ENCODE peak calls at places on chromosomes 11 and 22, in eight cellular contexts. One of them, this sample, is unnamed.

GRCh38 chr11:117010808-117011540 is 87.3 kb downstream of the SIK3 start:
- DNase-seq in activated T-cell treated with anti-CD3 and anti-CD28 coated beads for 1 hour: no peak
- DNase-seq in T-helper 2 cell: no peak
- DNase-seq in left ventricle myocardium inferior: no peak
- DNase-seq in NCI-H1417: no peak
- DNase-seq in T-helper 1 cell: no peak
- DNase-seq in posterior cingulate gyrus: no peak
- DNase-seq in spleen: no peak
- DNase-seq in this sample: no peak

GRCh38 chr22:19991395-19991644 is 25.3 kb downstream of the ARVCF start:
- DNase-seq in spleen: no peak
- DNase-seq in posterior cingulate gyrus: no peak
- DNase-seq in T-helper 2 cell: no peak
- DNase-seq in NCI-H1417: no peak
- DNase-seq in left ventricle myocardium inferior: no peak
- DNase-seq in activated T-cell treated with anti-CD3 and anti-CD28 coated beads for 1 hour: no peak
- DNase-seq in T-helper 1 cell: no peak
- DNase-seq in this sample: no peak

GRCh38 chr11:64383580-64383979 is 24.6 kb downstream of the RPS6KA4 start:
- DNase-seq in T-helper 1 cell: no peak
- DNase-seq in left ventricle myocardium inferior: no peak
- DNase-seq in activated T-cell treated with anti-CD3 and anti-CD28 coated beads for 1 hour: no peak
- DNase-seq in posterior cingulate gyrus: no peak
- DNase-seq in T-helper 2 cell: no peak
- DNase-seq in NCI-H1417: no peak
- DNase-seq in spleen: no peak
- DNase-seq in this sample: no peak

GRCh38 chr11:76823481-76824028 is 37.2 kb upstream of the ACER3 start:
- DNase-seq in T-helper 2 cell: no peak
- DNase-seq in T-helper 1 cell: no peak
- DNase-seq in NCI-H1417: no peak
- DNase-seq in activated T-cell treated with anti-CD3 and anti-CD28 coated beads for 1 hour: no peak
- DNase-seq in spleen: no peak
- DNase-seq in left ventricle myocardium inferior: no peak
- DNase-seq in posterior cingulate gyrus: no peak
- DNase-seq in this sample: no peak

GRCh38 chr11:77089004-77089545 is 13.6 kb upstream of the OMP start:
- DNase-seq in T-helper 2 cell: no peak
- DNase-seq in left ventricle myocardium inferior: peak
- DNase-seq in spleen: peak
- DNase-seq in T-helper 1 cell: no peak
- DNase-seq in posterior cingulate gyrus: no peak
- DNase-seq in activated T-cell treated with anti-CD3 and anti-CD28 coated beads for 1 hour: no peak
- DNase-seq in NCI-H1417: no peak
- DNase-seq in this sample: no peak

GRCh38 chr11:48052183-48053040 is 72.1 kb downstream of the PTPRJ start:
- DNase-seq in T-helper 1 cell: no peak
- DNase-seq in activated T-cell treated with anti-CD3 and anti-CD28 coated beads for 1 hour: no peak
- DNase-seq in T-helper 2 cell: no peak
- DNase-seq in NCI-H1417: no peak
- DNase-seq in posterior cingulate gyrus: no peak
- DNase-seq in left ventricle myocardium inferior: no peak
- DNase-seq in spleen: no peak
- DNase-seq in this sample: no peak

GRCh38 chr11:70378506-70379134 is 19.7 kb upstream of the CTTN start:
- DNase-seq in activated T-cell treated with anti-CD3 and anti-CD28 coated beads for 1 hour: no peak
- DNase-seq in T-helper 1 cell: no peak
- DNase-seq in NCI-H1417: no peak
- DNase-seq in left ventricle myocardium inferior: no peak
- DNase-seq in spleen: no peak
- DNase-seq in T-helper 2 cell: no peak
- DNase-seq in posterior cingulate gyrus: no peak
- DNase-seq in this sample: no peak

GRCh38 chr11:45025716-45026492 is 75.2 kb upstream of the TP53I11 start:
- DNase-seq in left ventricle myocardium inferior: peak
- DNase-seq in T-helper 2 cell: no peak
- DNase-seq in spleen: peak
- DNase-seq in activated T-cell treated with anti-CD3 and anti-CD28 coated beads for 1 hour: no peak
- DNase-seq in NCI-H1417: no peak
- DNase-seq in T-helper 1 cell: no peak
- DNase-seq in posterior cingulate gyrus: peak
- DNase-seq in this sample: peak

GRCh38 chr22:32661296-32661695 is 140.2 kb upstream of the TIMP3 start:
- DNase-seq in left ventricle myocardium inferior: peak
- DNase-seq in activated T-cell treated with anti-CD3 and anti-CD28 coated beads for 1 hour: no peak
- DNase-seq in spleen: no peak
- DNase-seq in T-helper 1 cell: no peak
- DNase-seq in NCI-H1417: no peak
- DNase-seq in T-helper 2 cell: no peak
- DNase-seq in posterior cingulate gyrus: peak
- DNase-seq in this sample: no peak

GRCh38 chr11:45754261-45754709 is 50.7 kb upstream of the SLC35C1 start:
- DNase-seq in spleen: no peak
- DNase-seq in T-helper 2 cell: no peak
- DNase-seq in T-helper 1 cell: no peak
- DNase-seq in NCI-H1417: no peak
- DNase-seq in activated T-cell treated with anti-CD3 and anti-CD28 coated beads for 1 hour: no peak
- DNase-seq in posterior cingulate gyrus: no peak
- DNase-seq in left ventricle myocardium inferior: peak
- DNase-seq in this sample: no peak

This sample was measured in GM06990.